ENCODE peak calls at places on chromosomes 12 and 14, in seven cellular contexts. N is NB4, B is AG04449, J is fibroblast of lung, V is MM.1S, E is astrocyte of the spinal cord, K is GM23338. F is an unnamed sample.

GRCh38 chr14:97280526-97280925 is 483.3 kb downstream of the VRK1 start:
- DNase-seq in J (no peak), B (no peak), K (no peak), V (no peak), E (no peak), N (no peak), F (no peak)

GRCh38 chr14:50381823-50382287 is 14.8 kb downstream of the CDKL1 start:
- DNase-seq in V (no peak), N (no peak), K (no peak), J (no peak), B (no peak), E (no peak), F (no peak)

GRCh38 chr12:94109154-94109553 is 39.2 kb upstream of the PLXNC1 start:
- DNase-seq in N (peak), B (no peak), E (peak), V (no peak), J (peak), K (no peak), F (no peak)

GRCh38 chr12:55830601-55831406 is 1.4 kb upstream of the DNAJC14 start:
- DNase-seq in K (peak), E (peak), J (peak), V (no peak), N (peak), B (no peak), F (peak)

GRCh38 chr14:104887623-104888488 is 22.8 kb downstream of the CEP170B start:
- DNase-seq in B (no peak), N (no peak), E (no peak), V (no peak), J (no peak), K (no peak), F (no peak)

GRCh38 chr14:92546347-92547053 is 32.9 kb downstream of the RIN3 start:
- DNase-seq in V (no peak), K (no peak), N (peak), J (peak), B (no peak), E (peak), F (no peak)

GRCh38 chr14:92481811-92482559 is 31.6 kb upstream of the RIN3 start:
- DNase-seq in B (no peak), N (no peak), K (no peak), J (no peak), V (no peak), E (no peak), F (no peak)

GRCh38 chr14:69013943-69014782 is 35.1 kb upstream of the ACTN1 start:
- DNase-seq in E (peak), N (peak), J (peak), K (peak), V (no peak), B (peak), F (no peak)

GRCh38 chr12:67222302-67222701 is 46.9 kb upstream of the CAND1 start:
- DNase-seq in E (peak), K (peak), N (peak), B (no peak), V (no peak), J (no peak), F (no peak)

GRCh38 chr12:12265571-12266388 is 1.1 kb downstream of the LRP6 start:
- DNase-seq in E (peak), B (no peak), K (no peak), N (peak), J (peak), V (peak), F (no peak)

GRCh38 chr14:71130491-71131179 is 223.4 kb downstream of the PCNX1 start:
- DNase-seq in B (no peak), N (peak), V (no peak), K (peak), E (peak), J (peak), F (no peak)

GRCh38 chr12:124484067-124484466 is 83.3 kb downstream of the NCOR2 start:
- DNase-seq in B (no peak), J (no peak), K (no peak), V (no peak), N (no peak), E (no peak), F (no peak)

GRCh38 chr12:79546461-79547043 is 144.2 kb downstream of the PAWR start:
- DNase-seq in N (no peak), B (no peak), J (no peak), K (peak), V (no peak), E (peak), F (no peak)

GRCh38 chr14:79278798-79279644 is 932.3 kb downstream of the DIO2 start:
- DNase-seq in B (peak), J (peak), E (peak), K (peak), N (no peak), V (peak), F (peak)

GRCh38 chr12:1859643-1860042 is 39.3 kb downstream of the LRTM2 start:
- DNase-seq in K (no peak), E (no peak), N (no peak), V (no peak), J (no peak), B (no peak), F (no peak)

GRCh38 chr12:123982269-123982668 is 9.3 kb downstream of the ZNF664 start:
- DNase-seq in K (no peak), N (no peak), V (no peak), J (no peak), E (no peak), B (no peak), F (no peak)

GRCh38 chr14:51724650-51725049 is 72.9 kb downstream of the FRMD6 start:
- DNase-seq in V (no peak), N (no peak), B (no peak), E (no peak), K (no peak), J (no peak), F (no peak)

GRCh38 chr14:96576937-96577336 is 74.8 kb downstream of the PAPOLA start:
- DNase-seq in N (no peak), E (no peak), B (no peak), K (no peak), J (no peak), V (no peak), F (no peak)

GRCh38 chr12:66438601-66439000 is 136.3 kb downstream of the HELB start:
- DNase-seq in N (no peak), E (peak), V (no peak), B (no peak), K (no peak), J (peak), F (no peak)

GRCh38 chr14:88185843-88186242 is 137.2 kb downstream of the KCNK10 start:
- DNase-seq in V (no peak), B (no peak), E (no peak), K (no peak), J (no peak), N (no peak), F (no peak)

GRCh38 chr12:49557917-49558215 is 10.1 kb downstream of the MCRS1 start:
- DNase-seq in V (no peak), E (no peak), K (peak), B (no peak), N (no peak), J (no peak), F (no peak)
- TF ChIP-seq CTCF in V (no peak), E (peak), K (peak), B (peak), N (no peak), J (peak), F (no peak)

GRCh38 chr12:77928078-77928477 is 97.4 kb downstream of the NAV3 start:
- DNase-seq in V (no peak), K (no peak), N (no peak), J (no peak), B (no peak), E (no peak), F (no peak)

GRCh38 chr12:77932216-77932615 is 101.5 kb downstream of the NAV3 start:
- DNase-seq in B (no peak), J (no peak), N (peak), K (peak), E (no peak), V (no peak), F (no peak)
- TF ChIP-seq CTCF in B (no peak), J (peak), N (peak), K (peak), E (peak), V (peak), F (no peak)

GRCh38 chr12:131833288-131833895 is 5.2 kb downstream of the MMP17 start:
- DNase-seq in N (no peak), E (no peak), K (no peak), V (no peak), B (no peak), J (no peak), F (no peak)

GRCh38 chr12:131832393-131833231 is 4.4 kb downstream of the MMP17 start:
- DNase-seq in K (no peak), J (peak), E (no peak), N (no peak), V (no peak), B (no peak), F (no peak)

GRCh38 chr12:131834798-131835615 is 6.8 kb downstream of the MMP17 start:
- DNase-seq in V (no peak), B (no peak), J (no peak), K (no peak), E (no peak), N (no peak), F (no peak)

GRCh38 chr12:131835616-131836171 is 7.5 kb downstream of the MMP17 start:
- DNase-seq in J (no peak), B (no peak), V (no peak), K (no peak), N (no peak), E (no peak), F (no peak)

DNA sequence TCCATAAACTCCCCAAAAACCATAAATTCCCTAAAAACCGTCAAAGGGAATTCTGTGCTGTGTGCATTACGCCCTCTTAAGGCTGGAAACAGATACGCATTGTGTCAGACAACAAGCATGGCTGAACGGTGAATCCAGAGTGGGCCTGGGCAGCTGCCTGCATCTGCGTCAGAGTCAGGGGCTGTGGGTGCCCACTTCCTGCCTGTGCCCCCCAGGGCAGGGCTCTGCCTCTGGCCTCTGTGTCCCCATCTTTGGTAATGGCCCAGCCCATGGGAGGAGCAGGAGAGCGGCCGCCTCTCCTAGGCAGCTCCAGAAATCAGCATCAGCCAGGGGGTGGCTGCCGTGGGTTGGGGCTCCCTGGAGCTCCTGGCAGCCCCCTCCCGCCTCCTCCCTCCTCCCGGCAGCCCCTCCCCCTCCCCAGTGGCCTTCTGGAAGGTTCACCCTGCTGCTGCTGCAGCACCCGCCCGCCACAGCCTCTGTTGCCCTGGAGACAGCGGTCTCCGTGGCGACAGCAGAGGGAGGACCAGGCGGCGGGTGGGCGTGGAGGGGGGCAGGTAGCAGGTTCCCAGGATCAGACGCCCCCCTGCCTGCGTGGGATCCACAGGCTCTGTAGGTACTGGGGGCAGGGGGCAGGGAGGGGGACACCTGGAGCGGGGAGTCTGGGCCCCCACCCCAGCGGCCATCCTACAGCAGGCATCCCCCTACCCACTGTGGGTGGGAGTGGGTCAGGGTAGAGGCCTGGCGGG is 5.9 kb downstream of the MMP17 start:
- DNase-seq in K (peak), E (peak), V (no peak), J (peak), N (peak), B (no peak), F (no peak)
- TF ChIP-seq CTCF in K (peak), E (peak), V (no peak), J (peak), N (peak), B (peak), F (no peak)

GRCh38 chr14:54488318-54488645 is 498 bp downstream of the GMFB start:
- DNase-seq in V (no peak), N (no peak), E (no peak), J (no peak), K (peak), B (no peak), F (no peak)
- TF ChIP-seq CTCF in V (peak), N (no peak), E (peak), J (no peak), K (no peak), B (no peak), F (no peak)

DNA sequence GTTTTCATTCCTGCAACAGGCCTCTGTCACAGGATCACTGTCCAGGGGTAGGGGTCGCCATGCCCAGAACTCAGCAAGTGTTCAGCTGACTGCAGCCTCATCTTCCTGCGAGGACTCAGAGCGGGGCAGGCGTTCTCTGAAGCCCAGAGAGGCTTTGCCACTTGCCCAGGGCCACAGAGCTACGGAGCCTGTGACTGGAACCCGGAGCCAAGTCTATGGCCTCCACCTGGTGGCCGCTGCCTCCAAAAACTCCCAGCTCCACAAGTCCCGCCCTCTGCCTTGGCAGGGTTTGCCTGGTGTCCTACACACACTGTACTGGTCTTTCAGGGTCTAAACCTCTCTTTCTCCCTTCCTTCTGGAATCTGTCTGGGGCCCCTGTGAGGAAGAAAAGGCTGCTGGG is 8.7 kb upstream of the PPP1R13B start:
- DNase-seq in B (no peak), K (peak), V (no peak), E (no peak), J (no peak), N (no peak), F (no peak)
- TF ChIP-seq CTCF in B (no peak), K (peak), V (no peak), E (no peak), J (no peak), N (no peak), F (no peak)

GRCh38 chr12:30967026-30967425 is 40.5 kb downstream of the TSPAN11 start:
- DNase-seq in N (no peak), B (no peak), E (no peak), K (no peak), J (no peak), V (no peak), F (no peak)

GRCh38 chr12:30963709-30964564 is 37.4 kb downstream of the TSPAN11 start:
- DNase-seq in B (no peak), V (no peak), N (no peak), J (no peak), K (no peak), E (no peak), F (no peak)

GRCh38 chr12:30964896-30965612 is 38.5 kb downstream of the TSPAN11 start:
- DNase-seq in K (no peak), B (no peak), N (no peak), J (no peak), V (no peak), E (no peak), F (no peak)

GRCh38 chr12:30968211-30968610 is 41.7 kb downstream of the TSPAN11 start:
- DNase-seq in N (no peak), V (no peak), B (no peak), K (no peak), E (no peak), J (no peak), F (no peak)

GRCh38 chr12:30965613-30965985 is 39.1 kb downstream of the TSPAN11 start:
- DNase-seq in E (no peak), J (no peak), K (peak), B (no peak), V (no peak), N (no peak), F (no peak)
- TF ChIP-seq CTCF in E (peak), J (no peak), K (peak), B (peak), V (peak), N (no peak), F (no peak)

F was measured in mesothelial cell of epicardium.